ENCODE peak calls at places on chromosomes 5 and 9, in ten cellular contexts. B is endodermal cell; T is omental fat pad; R is brain microvascular endothelial cell; C is HEK293T; Y is lung microvascular endothelial cell; J is fibroblast of the conjunctiva; F is psoas muscle; I is epithelial cell of esophagus; X is stimulated activated CD4-positive, alpha-beta T cell treated with anti-CD3 and anti-CD28 coated beads, Interleukin-15, amount 100 ng/mL, for 24 hours. E is an unnamed sample.

GRCh38 chr5:27995867-27996266 is 957.5 kb upstream of the CDH9 start:
- DNase-seq in B (no peak), C (no peak), I (no peak), J (no peak), T (no peak), Y (no peak), R (no peak), F (no peak), X (no peak), E (no peak)

GRCh38 chr9:130486103-130486502 is 41.3 kb downstream of the ASS1 start:
- DNase-seq in B (no peak), C (no peak), T (no peak), Y (no peak), J (no peak), X (no peak), R (no peak), I (no peak), F (no peak), E (no peak)

GRCh38 chr5:138905541-138905940 is 30.4 kb upstream of the LRRTM2 start:
- DNase-seq in C (no peak), F (no peak), T (no peak), Y (peak), X (no peak), J (no peak), I (peak), R (peak), B (no peak), E (no peak)

GRCh38 chr5:31630931-31631330 is 8.0 kb upstream of the PDZD2 start:
- DNase-seq in C (no peak), R (no peak), F (no peak), X (no peak), B (no peak), Y (no peak), J (no peak), I (no peak), T (no peak), E (no peak)

GRCh38 chr5:69217154-69217731 is 17.4 kb upstream of the CDK7 start:
- DNase-seq in B (no peak), R (no peak), J (no peak), X (peak), I (no peak), Y (peak), F (no peak), C (peak), T (peak), E (no peak)

GRCh38 chr5:67190856-67191255 is 5.7 kb downstream of the CD180 start:
- DNase-seq in Y (no peak), C (no peak), R (no peak), J (no peak), F (no peak), I (no peak), T (no peak), B (peak), X (no peak), E (no peak)

GRCh38 chr9:93678199-93679019 is 102.0 kb downstream of the PHF2 start:
- DNase-seq in C (no peak), X (peak), J (no peak), T (peak), B (peak), I (no peak), F (peak), Y (no peak), R (no peak), E (no peak)

GRCh38 chr9:128024761-128025308 is 42.3 kb downstream of the NAIF1 start:
- DNase-seq in R (no peak), T (no peak), I (no peak), Y (peak), B (no peak), J (no peak), C (no peak), F (no peak), X (no peak), E (no peak)

GRCh38 chr9:32571969-32572899 is 725 bp downstream of the NDUFB6 start:
- DNase-seq in X (peak), I (peak), F (no peak), Y (peak), B (peak), J (peak), C (peak), T (peak), R (peak), E (peak)